ENCODE peak calls at places on chromosomes 5 and 9, in five cellular contexts. S is NCI-H187, E is cortex of kidney, P is M059J, H is stromal cell of bone marrow. Z is an unnamed sample.

GRCh38 chr5:163397368-163397767 is 40.0 kb upstream of the CCNG1 start:
- DNase-seq in S (no peak), E (no peak), P (no peak), H (no peak), Z (no peak)

GRCh38 chr9:75451045-75451444 is 362.7 kb downstream of the OSTF1 start:
- DNase-seq in S (no peak), E (no peak), P (peak), H (peak), Z (no peak)

GRCh38 chr9:113525208-113525607 is 61.7 kb downstream of the RGS3 start:
- DNase-seq in S (no peak), E (no peak), P (no peak), H (no peak), Z (no peak)

GRCh38 chr5:16455670-16456069 is 9.9 kb downstream of the ZNF622 start:
- DNase-seq in S (no peak), E (no peak), P (no peak), H (no peak), Z (no peak)

GRCh38 chr5:91787718-91788117 is 404.6 kb upstream of the ARRDC3 start:
- DNase-seq in S (no peak), E (no peak), P (peak), H (no peak), Z (no peak)

GRCh38 chr5:54457094-54457531 is 1.6 kb downstream of the HSPB3 start:
- DNase-seq in S (no peak), E (no peak), P (peak), H (peak), Z (peak)

GRCh38 chr5:57434227-57434640 is 48.4 kb downstream of the ACTBL2 start:
- DNase-seq in S (no peak), E (no peak), P (peak), H (no peak), Z (no peak)

GRCh38 chr9:80866121-80866520 is 823.2 kb downstream of the TLE1 start:
- DNase-seq in S (no peak), E (no peak), P (peak), H (no peak), Z (no peak)

GRCh38 chr5:66620711-66621110 is 24.5 kb downstream of the MAST4 start:
- DNase-seq in S (no peak), E (no peak), P (no peak), H (no peak), Z (no peak)

GRCh38 chr9:116737137-116737546 is 50.0 kb downstream of the TRIM32 start:
- DNase-seq in S (peak), E (no peak), P (peak), H (peak), Z (peak)

GRCh38 chr9:98248737-98249474 is 6.5 kb downstream of the TBC1D2 start:
- DNase-seq in S (no peak), E (no peak), P (peak), H (peak), Z (peak)

GRCh38 chr9:8734760-8735159 is 935.2 kb upstream of the DMAC1 start:
- DNase-seq in S (no peak), E (no peak), P (no peak), H (no peak), Z (no peak)

GRCh38 chr5:168960492-168960891 is 340.4 kb downstream of the SLIT3 start:
- DNase-seq in S (no peak), E (no peak), P (no peak), H (no peak), Z (no peak)

GRCh38 chr5:107717816-107718215 is 47.1 kb upstream of the EFNA5 start:
- DNase-seq in S (no peak), E (no peak), P (no peak), H (no peak), Z (no peak)

GRCh38 chr9:36163840-36164175 is 5.4 kb upstream of the CCIN start:
- DNase-seq in S (no peak), E (no peak), P (peak), H (peak), Z (no peak)

GRCh38 chr5:1505506-1506241 is 18.1 kb downstream of the LPCAT1 start:
- DNase-seq in S (no peak), E (no peak), P (no peak), H (no peak), Z (no peak)

GRCh38 chr5:92177926-92178487 is 794.9 kb upstream of the ARRDC3 start:
- DNase-seq in S (no peak), E (no peak), P (no peak), H (no peak), Z (no peak)

GRCh38 chr9:135951889-135952663 is 9.1 kb downstream of the UBAC1 start:
- DNase-seq in S (peak), E (no peak), P (peak), H (no peak), Z (peak)

GRCh38 chr5:143964919-143965318 is 153.0 kb downstream of the HMHB1 start:
- DNase-seq in S (no peak), E (no peak), P (peak), H (no peak), Z (no peak)

GRCh38 chr5:79464695-79465332 is 49.1 kb downstream of the HOMER1 start:
- DNase-seq in S (no peak), E (no peak), P (peak), H (peak), Z (no peak)

GRCh38 chr5:37557734-37558293 is 178.7 kb downstream of the WDR70 start:
- DNase-seq in S (no peak), E (no peak), P (no peak), H (no peak), Z (no peak)

GRCh38 chr5:59317023-59317771 is 576.3 kb downstream of the PDE4D start:
- DNase-seq in S (no peak), E (no peak), P (peak), H (peak), Z (no peak)

GRCh38 chr9:128689293-128689770 is 310 bp downstream of the SET start:
- DNase-seq in S (no peak), E (no peak), P (no peak), H (peak), Z (no peak)

GRCh38 chr9:14529047-14529446 is 164.2 kb downstream of the ZDHHC21 start:
- DNase-seq in S (no peak), E (no peak), P (no peak), H (no peak), Z (no peak)

GRCh38 chr9:99859395-99859980 is 37.8 kb downstream of the NR4A3 start:
- DNase-seq in S (no peak), E (no peak), P (peak), H (peak), Z (no peak)

GRCh38 chr9:95008151-95008771 is 281.8 kb downstream of the AOPEP start:
- DNase-seq in S (no peak), E (no peak), P (peak), H (no peak), Z (no peak)

GRCh38 chr9:87725900-87726709 is at the start of gene CTSL:
- DNase-seq in S (no peak), E (peak), P (peak), H (peak), Z (peak)

GRCh38 chr9:4207881-4208615 is 91.8 kb downstream of the GLIS3 start:
- DNase-seq in S (no peak), E (no peak), P (no peak), H (peak), Z (peak)

GRCh38 chr5:160369990-160370712 is at the start of gene C1QTNF2:
- DNase-seq in S (no peak), E (no peak), P (peak), H (peak), Z (peak)

GRCh38 chr9:132750668-132751067 is 80.4 kb downstream of the GTF3C4 start:
- DNase-seq in S (no peak), E (no peak), P (no peak), H (no peak), Z (no peak)

GRCh38 chr5:172707285-172708182 is 63.5 kb downstream of the DUSP1 start:
- DNase-seq in S (no peak), E (no peak), P (peak), H (peak), Z (peak)